ENCODE peak calls at places on chromosome 4, in four cellular contexts. One of them, this sample, is unnamed.

GRCh38 chr4:8340721-8341680 is 71.4 kb downstream of the HTRA3 start:
- DNase-seq in Peyer's patch: peak; percentile 54
- DNase-seq in HFFc6: no peak
- DNase-seq in fibroblast of mammary gland: no peak
- DNase-seq in this sample: no peak

GRCh38 chr4:1290165-1290977 is 680 bp downstream of the MAEA start:
- DNase-seq in Peyer's patch: no peak
- DNase-seq in HFFc6: peak; percentile 17
- DNase-seq in fibroblast of mammary gland: no peak
- DNase-seq in this sample: peak; percentile 66

GRCh38 chr4:150769845-150770244 is 187.9 kb downstream of the MAB21L2 start:
- DNase-seq in Peyer's patch: no peak
- DNase-seq in HFFc6: no peak
- DNase-seq in fibroblast of mammary gland: peak; percentile 21
- DNase-seq in this sample: peak; percentile 65

GRCh38 chr4:10417720-10418119 is 39.5 kb downstream of the ZNF518B start:
- DNase-seq in Peyer's patch: no peak
- DNase-seq in HFFc6: no peak
- DNase-seq in fibroblast of mammary gland: no peak
- DNase-seq in this sample: no peak

GRCh38 chr4:52869196-52869595 is 7.1 kb downstream of the RASL11B start:
- DNase-seq in Peyer's patch: no peak
- DNase-seq in HFFc6: no peak
- DNase-seq in fibroblast of mammary gland: peak; percentile 59
- DNase-seq in this sample: no peak

GRCh38 chr4:145154573-145154972 is 25.8 kb downstream of the OTUD4 start:
- DNase-seq in Peyer's patch: no peak
- DNase-seq in HFFc6: peak; percentile 30
- DNase-seq in fibroblast of mammary gland: peak; percentile 37
- DNase-seq in this sample: no peak

GRCh38 chr4:83738895-83739294 is 203.0 kb downstream of the GPAT3 start:
- DNase-seq in Peyer's patch: no peak
- DNase-seq in HFFc6: no peak
- DNase-seq in fibroblast of mammary gland: no peak
- DNase-seq in this sample: no peak

GRCh38 chr4:15147709-15148651 is 145.7 kb downstream of the CPEB2 start:
- DNase-seq in Peyer's patch: no peak
- DNase-seq in HFFc6: no peak
- DNase-seq in fibroblast of mammary gland: no peak
- DNase-seq in this sample: no peak

GRCh38 chr4:1329408-1330371 is 17.3 kb upstream of the UVSSA start:
- DNase-seq in Peyer's patch: no peak
- DNase-seq in HFFc6: no peak
- DNase-seq in fibroblast of mammary gland: peak; percentile 75
- DNase-seq in this sample: peak; percentile 89

GRCh38 chr4:57612279-57612678 is 502.1 kb upstream of the IGFBP7 start:
- DNase-seq in Peyer's patch: no peak
- DNase-seq in HFFc6: no peak
- DNase-seq in fibroblast of mammary gland: no peak
- DNase-seq in this sample: no peak
- TF ChIP-seq CTCF in Peyer's patch: no peak
- TF ChIP-seq CTCF in HFFc6: no peak
- TF ChIP-seq CTCF in fibroblast of mammary gland: no peak
- TF ChIP-seq CTCF in this sample: no peak

GRCh38 chr4:25842229-25842840 is 20.5 kb downstream of the SEL1L3 start:
- DNase-seq in Peyer's patch: peak; percentile 76
- DNase-seq in HFFc6: no peak
- DNase-seq in fibroblast of mammary gland: no peak
- DNase-seq in this sample: no peak
- TF ChIP-seq CTCF in Peyer's patch: peak; percentile 55
- TF ChIP-seq CTCF in HFFc6: no peak
- TF ChIP-seq CTCF in fibroblast of mammary gland: no peak
- TF ChIP-seq CTCF in this sample: no peak

GRCh38 chr4:66169341-66169740 is 499.1 kb upstream of the EPHA5 start:
- DNase-seq in Peyer's patch: no peak
- DNase-seq in HFFc6: no peak
- DNase-seq in fibroblast of mammary gland: peak; percentile 20
- DNase-seq in this sample: peak; percentile 46
- TF ChIP-seq CTCF in Peyer's patch: no peak
- TF ChIP-seq CTCF in HFFc6: peak; percentile 52
- TF ChIP-seq CTCF in fibroblast of mammary gland: peak; percentile 17
- TF ChIP-seq CTCF in this sample: peak; percentile 21

DNA sequence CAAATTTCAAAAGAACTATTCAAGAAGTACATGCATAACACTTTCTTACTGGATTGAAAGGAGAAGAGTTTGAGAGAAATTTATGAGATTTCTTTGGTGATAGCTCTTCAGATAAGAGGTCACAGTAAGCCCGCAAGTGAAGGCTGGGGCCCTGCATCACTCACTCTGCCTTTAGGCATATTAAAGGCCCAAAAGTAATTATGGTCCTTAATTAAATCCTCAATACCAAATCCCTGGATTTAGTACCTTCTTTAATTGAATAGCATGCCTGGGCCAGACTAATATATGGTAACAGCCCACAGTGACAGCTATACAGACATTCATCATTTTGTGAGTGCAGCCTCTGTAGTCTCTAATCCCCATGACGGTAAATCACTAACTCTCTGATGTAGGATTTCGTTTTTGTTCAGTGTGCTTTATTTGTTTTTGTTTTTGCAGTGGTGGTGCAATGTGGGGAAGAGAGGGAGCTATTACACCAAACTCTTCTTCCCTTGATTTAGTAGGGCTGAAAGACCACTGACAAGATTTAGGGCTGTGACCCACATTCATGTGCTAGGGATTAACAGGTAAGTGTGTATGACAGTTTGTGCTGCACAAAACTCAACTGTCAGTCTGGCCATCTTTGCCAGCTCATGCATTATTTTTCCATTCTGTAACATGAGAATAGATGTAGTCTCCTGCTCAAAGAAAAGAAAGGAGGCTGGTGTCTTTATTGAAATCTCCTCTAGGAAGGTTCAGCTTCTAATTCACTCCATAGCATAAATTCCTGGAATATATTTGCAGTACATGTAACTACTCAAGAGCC is 60.6 kb upstream of the SLC39A8 start:
- DNase-seq in Peyer's patch: no peak
- DNase-seq in HFFc6: no peak
- DNase-seq in fibroblast of mammary gland: no peak
- DNase-seq in this sample: no peak
- TF ChIP-seq CTCF in Peyer's patch: no peak
- TF ChIP-seq CTCF in HFFc6: no peak
- TF ChIP-seq CTCF in fibroblast of mammary gland: no peak
- TF ChIP-seq CTCF in this sample: no peak

This sample was measured in epithelial cell of esophagus.